ENCODE peak calls at places on chromosomes 11 and 22, in five cellular contexts. I is IMR-90, D is HepG2, P is SK-N-SH, Y is GM12878. E is an unnamed sample.

GRCh38 chr11:103433380-103433779 is 324.2 kb downstream of the DYNC2H1 start:
- DNase-seq in D (no peak), P (no peak), Y (no peak), I (peak; percentile 94), E (no peak)

GRCh38 chr11:41222236-41222635 is 237.2 kb downstream of the LRRC4C start:
- DNase-seq in P (no peak), Y (no peak), D (no peak), I (no peak), E (no peak)

GRCh38 chr11:7604331-7604973 is 68.8 kb downstream of the CYB5R2 start:
- DNase-seq in Y (no peak), P (no peak), I (no peak), D (no peak), E (no peak)

GRCh38 chr11:35787626-35788025 is 125.1 kb downstream of the TRIM44 start:
- DNase-seq in Y (no peak), P (no peak), D (no peak), I (no peak), E (no peak)

GRCh38 chr22:20523118-20523983 is 15.9 kb downstream of the MED15 start:
- DNase-seq in Y (no peak), I (peak; percentile 59), P (no peak), D (no peak), E (peak; percentile 84)

GRCh38 chr22:44391481-44392445 is 79.0 kb upstream of the SHISAL1 start:
- DNase-seq in Y (no peak), D (no peak), I (no peak), P (no peak), E (no peak)

GRCh38 chr11:12094872-12095800 is 15.3 kb upstream of the MICAL2 start:
- DNase-seq in Y (no peak), P (no peak), I (no peak), D (no peak), E (peak; percentile 67)

GRCh38 chr11:64900263-64900678 is 16.7 kb downstream of the ATG2A start:
- DNase-seq in Y (no peak), P (no peak), D (no peak), I (peak; percentile 13), E (no peak)

GRCh38 chr22:26429458-26430238 is 588 bp downstream of the ASPHD2 start:
- DNase-seq in Y (no peak), D (no peak), P (peak; percentile 76), I (no peak), E (peak; percentile 36)

GRCh38 chr11:119482561-119483001 is 59.6 kb upstream of the THY1 start:
- DNase-seq in I (no peak), Y (no peak), D (no peak), P (no peak), E (no peak)

GRCh38 chr22:42379961-42380537 is 52.2 kb downstream of the NFAM1 start:
- DNase-seq in Y (no peak), D (no peak), P (no peak), I (no peak), E (no peak)

GRCh38 chr22:22753526-22754267 is 109.3 kb downstream of the GGTLC2 start:
- DNase-seq in P (peak; percentile 79), I (peak; percentile 21), D (peak; percentile 47), Y (no peak), E (peak; percentile 96)

GRCh38 chr11:114083256-114084252 is 24.0 kb downstream of the ZBTB16 start:
- DNase-seq in Y (no peak), P (no peak), I (no peak), D (no peak), E (no peak)

GRCh38 chr22:46041642-46042041 is 64.7 kb upstream of the WNT7B start:
- DNase-seq in I (no peak), P (no peak), Y (no peak), D (no peak), E (no peak)

GRCh38 chr11:126823271-126823670 is 177.3 kb downstream of the KIRREL3 start:
- DNase-seq in I (no peak), D (no peak), Y (no peak), P (no peak), E (no peak)

GRCh38 chr22:39534591-39535301 is 2.2 kb upstream of the RPS19BP1 start:
- DNase-seq in Y (no peak), P (peak; percentile 83), D (peak; percentile 54), I (peak; percentile 53), E (peak; percentile 73)

GRCh38 chr11:10818594-10818993 is 9.9 kb upstream of the EIF4G2 start:
- DNase-seq in D (no peak), I (peak; percentile 95), Y (no peak), P (no peak), E (no peak)

GRCh38 chr11:29328961-29329441 is 687.8 kb downstream of the KCNA4 start:
- DNase-seq in P (peak; percentile 1), I (peak; percentile 95), Y (no peak), D (peak; percentile 35), E (no peak)

GRCh38 chr11:117595440-117595839 is 201.6 kb downstream of the DSCAML1 start:
- DNase-seq in D (no peak), Y (no peak), I (no peak), P (no peak), E (peak; percentile 60)

GRCh38 chr11:9906043-9906791 is 242.3 kb downstream of the SWAP70 start:
- DNase-seq in Y (no peak), I (peak; percentile 94), D (peak; percentile 56), P (no peak), E (no peak)

GRCh38 chr11:103406357-103406756 is 297.1 kb downstream of the DYNC2H1 start:
- DNase-seq in P (no peak), I (no peak), Y (no peak), D (no peak), E (no peak)

GRCh38 chr11:94664336-94664735 is 97.2 kb downstream of the PIWIL4 start:
- DNase-seq in P (no peak), Y (no peak), D (no peak), I (no peak), E (no peak)

GRCh38 chr11:130668751-130669150 is 220.3 kb downstream of the ADAMTS15 start:
- DNase-seq in I (no peak), Y (no peak), P (no peak), D (no peak), E (no peak)

GRCh38 chr11:3816673-3817072 is 8.3 kb downstream of the PGAP2 start:
- DNase-seq in P (no peak), I (no peak), D (no peak), Y (no peak), E (no peak)

GRCh38 chr11:72224587-72225410 is at the start of gene INPPL1:
- DNase-seq in Y (no peak), I (no peak), P (peak; percentile 67), D (no peak), E (peak; percentile 47)

GRCh38 chr11:14190992-14191773 is 167.8 kb downstream of the RRAS2 start:
- DNase-seq in I (no peak), Y (no peak), D (no peak), P (no peak), E (no peak)

GRCh38 chr22:27501191-27501936 is 300.2 kb downstream of the MN1 start:
- DNase-seq in I (no peak), D (no peak), Y (no peak), P (no peak), E (no peak)

GRCh38 chr11:11849127-11849746 is 7.5 kb downstream of the USP47 start:
- DNase-seq in D (peak; percentile 60), P (peak; percentile 52), Y (peak; percentile 38), I (peak; percentile 62), E (peak; percentile 42)

GRCh38 chr11:65576867-65577755 is 1.3 kb downstream of the EHBP1L1 start:
- DNase-seq in D (peak; percentile 49), I (peak; percentile 43), P (no peak), Y (no peak), E (no peak)

GRCh38 chr11:34426766-34427170 is 12.0 kb upstream of the CAT start:
- DNase-seq in Y (no peak), I (peak; percentile 71), D (no peak), P (peak; percentile 73), E (peak; percentile 37)

GRCh38 chr11:18865261-18865660 is 73.7 kb upstream of the PTPN5 start:
- DNase-seq in P (no peak), I (no peak), Y (no peak), D (no peak), E (no peak)

GRCh38 chr11:120954381-120954780 is 69.5 kb upstream of the TBCEL start:
- DNase-seq in Y (no peak), P (no peak), I (no peak), D (no peak), E (no peak)
- TF ChIP-seq MXI1 in Y (no peak), P (no peak), I (no peak), D (no peak), E (no peak)

GRCh38 chr11:46710821-46711269 is 8.2 kb upstream of the F2 start:
- DNase-seq in I (peak; percentile 97), Y (no peak), P (no peak), D (no peak), E (no peak)
- TF ChIP-seq MXI1 in I (peak; percentile 31), Y (no peak), P (no peak), D (no peak), E (no peak)

DNA sequence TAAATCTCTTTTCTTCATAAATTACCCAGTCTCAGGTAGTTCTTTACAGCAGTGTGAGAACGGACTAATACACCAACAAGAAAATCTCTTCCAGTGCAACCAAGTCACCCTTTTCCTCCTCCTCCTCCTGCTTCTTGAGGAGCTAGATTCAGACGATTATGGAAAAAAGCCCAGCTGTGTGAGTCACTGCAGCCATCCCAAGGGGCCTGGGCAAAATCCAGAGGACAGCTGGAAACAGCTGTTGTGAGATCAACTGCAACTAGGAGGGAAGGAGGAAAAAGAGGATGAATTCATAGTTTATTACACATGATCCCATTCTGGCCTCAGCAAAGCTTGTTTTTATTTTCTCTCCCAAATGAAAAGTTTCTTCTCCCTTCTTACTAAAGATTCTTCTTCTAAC is 32.9 kb downstream of the RBFOX2 start:
- DNase-seq in Y (no peak), P (no peak), D (no peak), I (peak; percentile 99), E (no peak)
- TF ChIP-seq MXI1 in Y (no peak), P (no peak), D (no peak), I (no peak), E (no peak)

DNA sequence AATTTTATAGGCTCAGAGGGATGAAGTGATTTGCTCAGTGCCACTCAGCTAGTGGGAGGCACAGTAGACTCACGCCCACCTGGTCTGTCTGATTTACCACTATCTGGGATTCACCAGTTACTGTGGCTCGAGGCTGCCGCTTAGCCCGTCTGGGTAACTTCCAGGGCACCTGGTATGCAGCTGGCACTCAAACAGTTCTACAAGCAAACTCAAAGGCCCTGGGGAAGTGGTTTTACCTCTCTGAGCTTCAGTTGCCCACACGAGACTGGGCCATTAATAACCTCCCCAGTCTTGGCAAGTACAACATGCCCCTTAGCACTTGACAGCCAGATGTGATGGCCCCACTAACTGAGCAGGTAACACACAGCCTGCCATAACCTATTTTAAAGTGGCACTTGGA is 2.6 kb downstream of the GDPD5 start:
- DNase-seq in D (no peak), P (no peak), Y (no peak), I (no peak), E (no peak)
- TF ChIP-seq MXI1 in D (no peak), P (no peak), Y (no peak), I (no peak), E (no peak)